ENCODE peak calls at places on chromosomes 6 and 20, in four cellular contexts. One of them, this sample, is unnamed.

GRCh38 chr6:100342830-100343229 is 121.9 kb downstream of the SIM1 start:
- DNase-seq in LoVo: no peak
- DNase-seq in GM04504: no peak
- DNase-seq in CD4-positive, alpha-beta memory T cell: no peak
- DNase-seq in this sample: no peak

GRCh38 chr6:167103041-167103816 is 19.7 kb upstream of the CCR6 start:
- DNase-seq in LoVo: no peak
- DNase-seq in GM04504: no peak
- DNase-seq in CD4-positive, alpha-beta memory T cell: no peak
- DNase-seq in this sample: no peak

GRCh38 chr6:55943329-55943728 is 67.9 kb upstream of the BMP5 start:
- DNase-seq in LoVo: no peak
- DNase-seq in GM04504: no peak
- DNase-seq in CD4-positive, alpha-beta memory T cell: no peak
- DNase-seq in this sample: no peak

GRCh38 chr20:300345-300744 is 3.0 kb downstream of the ZCCHC3 start:
- DNase-seq in LoVo: no peak
- DNase-seq in GM04504: no peak
- DNase-seq in CD4-positive, alpha-beta memory T cell: no peak
- DNase-seq in this sample: no peak

GRCh38 chr6:47034919-47035318 is 7.2 kb downstream of the ADGRF1 start:
- DNase-seq in LoVo: peak
- DNase-seq in GM04504: peak
- DNase-seq in CD4-positive, alpha-beta memory T cell: no peak
- DNase-seq in this sample: peak

GRCh38 chr6:74606488-74607135 is 599.2 kb downstream of the COL12A1 start:
- DNase-seq in LoVo: no peak
- DNase-seq in GM04504: peak
- DNase-seq in CD4-positive, alpha-beta memory T cell: no peak
- DNase-seq in this sample: peak

GRCh38 chr6:123519191-123519510 is 117.6 kb downstream of the TRDN start:
- DNase-seq in LoVo: no peak
- DNase-seq in GM04504: no peak
- DNase-seq in CD4-positive, alpha-beta memory T cell: no peak
- DNase-seq in this sample: no peak

GRCh38 chr20:24149881-24150307 is 161.3 kb upstream of the GGTLC1 start:
- DNase-seq in LoVo: peak
- DNase-seq in GM04504: no peak
- DNase-seq in CD4-positive, alpha-beta memory T cell: no peak
- DNase-seq in this sample: no peak

GRCh38 chr6:100881707-100882040 is 545 bp upstream of the ASCC3 start:
- DNase-seq in LoVo: no peak
- DNase-seq in GM04504: no peak
- DNase-seq in CD4-positive, alpha-beta memory T cell: peak
- DNase-seq in this sample: no peak

GRCh38 chr6:11771473-11772048 is 7.0 kb downstream of the ADTRP start:
- DNase-seq in LoVo: no peak
- DNase-seq in GM04504: no peak
- DNase-seq in CD4-positive, alpha-beta memory T cell: no peak
- DNase-seq in this sample: no peak

GRCh38 chr20:24765316-24766142 is 183.5 kb upstream of the CST7 start:
- DNase-seq in LoVo: no peak
- DNase-seq in GM04504: no peak
- DNase-seq in CD4-positive, alpha-beta memory T cell: no peak
- DNase-seq in this sample: no peak

GRCh38 chr6:159084493-159085091 is 39.8 kb upstream of the TAGAP start:
- DNase-seq in LoVo: no peak
- DNase-seq in GM04504: peak
- DNase-seq in CD4-positive, alpha-beta memory T cell: no peak
- DNase-seq in this sample: no peak

GRCh38 chr6:1473166-1473565 is 83.8 kb downstream of the FOXF2 start:
- DNase-seq in LoVo: no peak
- DNase-seq in GM04504: no peak
- DNase-seq in CD4-positive, alpha-beta memory T cell: no peak
- DNase-seq in this sample: no peak

GRCh38 chr6:78324213-78324612 is 543.1 kb upstream of the IRAK1BP1 start:
- DNase-seq in LoVo: no peak
- DNase-seq in GM04504: no peak
- DNase-seq in CD4-positive, alpha-beta memory T cell: no peak
- DNase-seq in this sample: no peak

GRCh38 chr20:44010162-44010704 is 95.6 kb downstream of the TOX2 start:
- DNase-seq in LoVo: no peak
- DNase-seq in GM04504: no peak
- DNase-seq in CD4-positive, alpha-beta memory T cell: no peak
- DNase-seq in this sample: no peak

GRCh38 chr20:21125849-21126840 is at the start of gene KIZ:
- DNase-seq in LoVo: peak
- DNase-seq in GM04504: peak
- DNase-seq in CD4-positive, alpha-beta memory T cell: peak
- DNase-seq in this sample: peak

GRCh38 chr20:48732081-48732829 is 95.5 kb downstream of the PREX1 start:
- DNase-seq in LoVo: no peak
- DNase-seq in GM04504: no peak
- DNase-seq in CD4-positive, alpha-beta memory T cell: no peak
- DNase-seq in this sample: no peak

GRCh38 chr20:64158346-64159285 is 5.6 kb upstream of the MYT1 start:
- DNase-seq in LoVo: no peak
- DNase-seq in GM04504: no peak
- DNase-seq in CD4-positive, alpha-beta memory T cell: no peak
- DNase-seq in this sample: no peak

GRCh38 chr6:26408828-26409730 is 7.0 kb downstream of the BTN3A1 start:
- DNase-seq in LoVo: no peak
- DNase-seq in GM04504: no peak
- DNase-seq in CD4-positive, alpha-beta memory T cell: no peak
- DNase-seq in this sample: no peak

GRCh38 chr6:110542311-110543024 is 66.1 kb upstream of the SLC22A16 start:
- DNase-seq in LoVo: no peak
- DNase-seq in GM04504: no peak
- DNase-seq in CD4-positive, alpha-beta memory T cell: no peak
- DNase-seq in this sample: no peak

GRCh38 chr20:20561841-20562240 is 150.6 kb downstream of the RALGAPA2 start:
- DNase-seq in LoVo: no peak
- DNase-seq in GM04504: no peak
- DNase-seq in CD4-positive, alpha-beta memory T cell: no peak
- DNase-seq in this sample: no peak

GRCh38 chr6:150072201-150072600 is 3.3 kb upstream of the ULBP3 start:
- DNase-seq in LoVo: peak
- DNase-seq in GM04504: no peak
- DNase-seq in CD4-positive, alpha-beta memory T cell: no peak
- DNase-seq in this sample: peak

GRCh38 chr6:26363882-26364825 is 844 bp upstream of the BTN3A2 start:
- DNase-seq in LoVo: peak
- DNase-seq in GM04504: no peak
- DNase-seq in CD4-positive, alpha-beta memory T cell: peak
- DNase-seq in this sample: peak

GRCh38 chr20:56285496-56285895 is 37.0 kb downstream of the MC3R start:
- DNase-seq in LoVo: no peak
- DNase-seq in GM04504: no peak
- DNase-seq in CD4-positive, alpha-beta memory T cell: no peak
- DNase-seq in this sample: no peak

GRCh38 chr6:148223424-148223842 is 119.2 kb upstream of the SASH1 start:
- DNase-seq in LoVo: no peak
- DNase-seq in GM04504: no peak
- DNase-seq in CD4-positive, alpha-beta memory T cell: no peak
- DNase-seq in this sample: peak

GRCh38 chr6:94401311-94401710 is 982.0 kb upstream of the EPHA7 start:
- DNase-seq in LoVo: no peak
- DNase-seq in GM04504: no peak
- DNase-seq in CD4-positive, alpha-beta memory T cell: no peak
- DNase-seq in this sample: no peak

GRCh38 chr6:38052035-38052434 is 232.5 kb downstream of the ZFAND3 start:
- DNase-seq in LoVo: no peak
- DNase-seq in GM04504: no peak
- DNase-seq in CD4-positive, alpha-beta memory T cell: no peak
- DNase-seq in this sample: no peak

GRCh38 chr20:63957690-63958441 is 1.6 kb upstream of the UCKL1 start:
- DNase-seq in LoVo: peak
- DNase-seq in GM04504: no peak
- DNase-seq in CD4-positive, alpha-beta memory T cell: no peak
- DNase-seq in this sample: no peak

GRCh38 chr20:13930246-13930645 is 60.2 kb downstream of the SEL1L2 start:
- DNase-seq in LoVo: no peak
- DNase-seq in GM04504: no peak
- DNase-seq in CD4-positive, alpha-beta memory T cell: no peak
- DNase-seq in this sample: no peak

GRCh38 chr6:56995347-56995746 is 40.4 kb downstream of the BEND6 start:
- DNase-seq in LoVo: peak
- DNase-seq in GM04504: no peak
- DNase-seq in CD4-positive, alpha-beta memory T cell: no peak
- DNase-seq in this sample: no peak

GRCh38 chr6:28634406-28634757 is 108.7 kb downstream of the GPX5 start:
- DNase-seq in LoVo: no peak
- DNase-seq in GM04504: no peak
- DNase-seq in CD4-positive, alpha-beta memory T cell: no peak
- DNase-seq in this sample: peak

GRCh38 chr6:113350521-113350920 is 506.6 kb upstream of the MARCKS start:
- DNase-seq in LoVo: no peak
- DNase-seq in GM04504: no peak
- DNase-seq in CD4-positive, alpha-beta memory T cell: no peak
- DNase-seq in this sample: no peak

GRCh38 chr20:42192321-42192720 is 574.1 kb upstream of the CHD6 start:
- DNase-seq in LoVo: no peak
- DNase-seq in GM04504: no peak
- DNase-seq in CD4-positive, alpha-beta memory T cell: no peak
- DNase-seq in this sample: no peak

GRCh38 chr6:132357120-132357519 is 44.2 kb downstream of the MOXD1 start:
- DNase-seq in LoVo: no peak
- DNase-seq in GM04504: no peak
- DNase-seq in CD4-positive, alpha-beta memory T cell: no peak
- DNase-seq in this sample: no peak

GRCh38 chr20:25376236-25376635 is 14.4 kb downstream of the ABHD12 start:
- DNase-seq in LoVo: no peak
- DNase-seq in GM04504: no peak
- DNase-seq in CD4-positive, alpha-beta memory T cell: no peak
- DNase-seq in this sample: no peak

GRCh38 chr6:6751615-6752014 is 163.1 kb downstream of the LY86 start:
- DNase-seq in LoVo: peak
- DNase-seq in GM04504: no peak
- DNase-seq in CD4-positive, alpha-beta memory T cell: no peak
- DNase-seq in this sample: peak

GRCh38 chr20:39691151-39691862 is 729.2 kb downstream of the DHX35 start:
- DNase-seq in LoVo: no peak
- DNase-seq in GM04504: no peak
- DNase-seq in CD4-positive, alpha-beta memory T cell: no peak
- DNase-seq in this sample: no peak

GRCh38 chr6:16168858-16169257 is 40.0 kb downstream of the MYLIP start:
- DNase-seq in LoVo: no peak
- DNase-seq in GM04504: no peak
- DNase-seq in CD4-positive, alpha-beta memory T cell: no peak
- DNase-seq in this sample: peak

GRCh38 chr6:46015119-46015968 is at the start of gene CLIC5:
- DNase-seq in LoVo: peak
- DNase-seq in GM04504: no peak
- DNase-seq in CD4-positive, alpha-beta memory T cell: peak
- DNase-seq in this sample: no peak

This sample was measured in Caki2.